ENCODE peak calls at places on chromosomes 2 and 18, in eight cellular contexts. D is COR-L47; A is body of pancreas; W is central memory CD8-positive, alpha-beta T cell; R is fibroblast of mammary gland; Y is stimulated activated CD8-positive, alpha-beta memory T cell treated with anti-CD3 and anti-CD28 coated beads, Interleukin-4, amount 100 ng/mL, for 1 hour; Q is RWPE1; H is aorta. U is an unnamed sample.

GRCh38 chr2:31696068-31696467 is 115.3 kb upstream of the SRD5A2 start:
- DNase-seq in D (no peak), A (no peak), W (no peak), R (no peak), Y (no peak), Q (no peak), H (no peak), U (no peak)

GRCh38 chr2:98801930-98802329 is 71.0 kb upstream of the MGAT4A start:
- DNase-seq in D (no peak), A (no peak), W (no peak), R (no peak), Y (no peak), Q (no peak), H (no peak), U (peak)

GRCh38 chr2:175251425-175252041 is 70.0 kb upstream of the ATP5MC3 start:
- DNase-seq in D (peak), A (peak), W (no peak), R (peak), Y (no peak), Q (peak), H (no peak), U (no peak)

GRCh38 chr2:42031783-42032620 is 15.8 kb upstream of the PKDCC start:
- DNase-seq in D (no peak), A (no peak), W (no peak), R (no peak), Y (no peak), Q (no peak), H (no peak), U (no peak)

GRCh38 chr2:111235192-111235591 is 114.5 kb downstream of the BCL2L11 start:
- DNase-seq in D (no peak), A (no peak), W (no peak), R (no peak), Y (no peak), Q (no peak), H (no peak), U (no peak)

GRCh38 chr2:191565647-191566198 is 112.2 kb upstream of the NABP1 start:
- DNase-seq in D (no peak), A (no peak), W (no peak), R (no peak), Y (no peak), Q (no peak), H (no peak), U (no peak)

GRCh38 chr2:27833931-27834330 is 56.3 kb downstream of the RBKS start:
- DNase-seq in D (no peak), A (no peak), W (no peak), R (peak), Y (no peak), Q (no peak), H (no peak), U (no peak)

GRCh38 chr18:40739029-40739428 is 1216.0 kb upstream of the PIK3C3 start:
- DNase-seq in D (no peak), A (no peak), W (no peak), R (no peak), Y (no peak), Q (no peak), H (no peak), U (no peak)

GRCh38 chr18:44245026-44245425 is 435.7 kb upstream of the SETBP1 start:
- DNase-seq in D (no peak), A (no peak), W (no peak), R (peak), Y (no peak), Q (no peak), H (no peak), U (no peak)

GRCh38 chr2:200812122-200813022 is 662 bp downstream of the BZW1 start:
- DNase-seq in D (peak), A (peak), W (peak), R (peak), Y (peak), Q (peak), H (peak), U (peak)

GRCh38 chr2:220684099-220684498 is 888.0 kb downstream of the EPHA4 start:
- DNase-seq in D (no peak), A (no peak), W (no peak), R (no peak), Y (no peak), Q (no peak), H (no peak), U (no peak)

GRCh38 chr2:29817846-29818680 is 103.3 kb downstream of the ALK start:
- DNase-seq in D (no peak), A (no peak), W (no peak), R (no peak), Y (no peak), Q (no peak), H (no peak), U (no peak)

GRCh38 chr2:201470821-201471731 is 19.5 kb downstream of the STRADB start:
- DNase-seq in D (no peak), A (no peak), W (no peak), R (peak), Y (no peak), Q (no peak), H (no peak), U (no peak)

GRCh38 chr2:62956646-62957045 is 94.0 kb upstream of the OTX1 start:
- DNase-seq in D (no peak), A (no peak), W (no peak), R (no peak), Y (no peak), Q (no peak), H (no peak), U (no peak)

GRCh38 chr2:120236296-120236695 is 13.1 kb upstream of the TMEM185B start:
- DNase-seq in D (no peak), A (no peak), W (no peak), R (no peak), Y (no peak), Q (no peak), H (no peak), U (no peak)

GRCh38 chr2:241334813-241335212 is 19.1 kb downstream of the SEPTIN2 start:
- DNase-seq in D (no peak), A (no peak), W (no peak), R (no peak), Y (no peak), Q (no peak), H (no peak), U (no peak)

GRCh38 chr2:28631514-28632206 is 120.0 kb upstream of the PPP1CB start:
- DNase-seq in D (no peak), A (no peak), W (no peak), R (no peak), Y (no peak), Q (no peak), H (no peak), U (no peak)

GRCh38 chr2:141869572-141869971 is 261.2 kb downstream of the LRP1B start:
- DNase-seq in D (no peak), A (no peak), W (no peak), R (no peak), Y (no peak), Q (no peak), H (no peak), U (no peak)

GRCh38 chr2:113039158-113039557 is 13.5 kb downstream of the IL36B start:
- DNase-seq in D (no peak), A (peak), W (no peak), R (no peak), Y (no peak), Q (no peak), H (no peak), U (no peak)

GRCh38 chr2:10221443-10221842 is 81.3 kb upstream of the HPCAL1 start:
- DNase-seq in D (peak), A (no peak), W (no peak), R (no peak), Y (no peak), Q (no peak), H (peak), U (no peak)

GRCh38 chr2:11411768-11412448 is 54.1 kb downstream of the E2F6 start:
- DNase-seq in D (peak), A (peak), W (no peak), R (peak), Y (no peak), Q (peak), H (peak), U (no peak)

GRCh38 chr2:173062806-173063205 is 12.8 kb upstream of the MAP3K20 start:
- DNase-seq in D (no peak), A (no peak), W (no peak), R (peak), Y (no peak), Q (peak), H (no peak), U (no peak)

GRCh38 chr2:1973636-1974035 is 229.3 kb upstream of the PXDN start:
- DNase-seq in D (no peak), A (no peak), W (no peak), R (no peak), Y (no peak), Q (no peak), H (no peak), U (no peak)

GRCh38 chr2:149768320-149768799 is 180.8 kb upstream of the MMADHC start:
- DNase-seq in D (peak), A (no peak), W (no peak), R (peak), Y (no peak), Q (no peak), H (no peak), U (no peak)

GRCh38 chr2:27109083-27109482 is 9.8 kb downstream of the CGREF1 start:
- DNase-seq in D (no peak), A (no peak), W (no peak), R (no peak), Y (no peak), Q (no peak), H (no peak), U (no peak)

GRCh38 chr18:62436636-62437519 is 85.9 kb upstream of the ZCCHC2 start:
- DNase-seq in D (no peak), A (peak), W (no peak), R (peak), Y (no peak), Q (peak), H (peak), U (peak)

GRCh38 chr2:119659601-119660342 is 19.2 kb upstream of the TMEM177 start:
- DNase-seq in D (peak), A (peak), W (no peak), R (peak), Y (no peak), Q (peak), H (peak), U (no peak)

GRCh38 chr18:49447810-49448745 is 12.4 kb downstream of the DYM start:
- DNase-seq in D (peak), A (no peak), W (no peak), R (peak), Y (no peak), Q (peak), H (no peak), U (no peak)

GRCh38 chr2:73852020-73852419 is 23.3 kb downstream of the STAMBP start:
- DNase-seq in D (no peak), A (no peak), W (no peak), R (peak), Y (no peak), Q (peak), H (no peak), U (no peak)

GRCh38 chr2:96117701-96118588 is 1.6 kb upstream of the ADRA2B start:
- DNase-seq in D (no peak), A (no peak), W (no peak), R (no peak), Y (no peak), Q (peak), H (peak), U (no peak)

U was measured in lung.